ENCODE peak calls at places on chromosomes 5 and 9, in four cellular contexts. H, N, M and V are unnamed samples.

GRCh38 chr5:167573274-167574127 is 717.9 kb upstream of the WWC1 start:
- DNase-seq in H (peak; percentile 18), N (peak; percentile 41), M (peak; percentile 84), V (peak; percentile 36)

GRCh38 chr5:67730917-67731474 is 484.6 kb upstream of the PIK3R1 start:
- DNase-seq in H (peak; percentile 5), N (no peak), M (no peak), V (no peak)

GRCh38 chr9:37938121-37938906 is 34.4 kb upstream of the SLC25A51 start:
- DNase-seq in H (no peak), N (peak; percentile 67), M (no peak), V (no peak)

GRCh38 chr5:99000878-99001277 is 72.1 kb upstream of the CHD1 start:
- DNase-seq in H (no peak), N (no peak), M (no peak), V (no peak)

GRCh38 chr5:1322955-1323802 is 21.7 kb downstream of the CLPTM1L start:
- DNase-seq in H (no peak), N (no peak), M (no peak), V (no peak)

GRCh38 chr9:133942206-133942975 is 49.7 kb downstream of the VAV2 start:
- DNase-seq in H (no peak), N (no peak), M (no peak), V (no peak)

GRCh38 chr9:133490201-133490681 is 11.3 kb upstream of the SLC2A6 start:
- DNase-seq in H (no peak), N (no peak), M (no peak), V (no peak)

GRCh38 chr5:139807647-139808030 is 12.0 kb downstream of the PSD2 start:
- DNase-seq in H (no peak), N (no peak), M (no peak), V (no peak)

GRCh38 chr9:33229359-33230120 is 10.4 kb upstream of the SPINK4 start:
- DNase-seq in H (no peak), N (peak; percentile 18), M (peak; percentile 40), V (no peak)

GRCh38 chr9:93684806-93685553 is 108.6 kb downstream of the PHF2 start:
- DNase-seq in H (no peak), N (no peak), M (no peak), V (no peak)

GRCh38 chr5:134141346-134142050 is 27.0 kb downstream of the TCF7 start:
- DNase-seq in H (peak; percentile 37), N (no peak), M (no peak), V (no peak)

GRCh38 chr5:76580983-76581382 is 42.2 kb downstream of the F2RL2 start:
- DNase-seq in H (no peak), N (no peak), M (no peak), V (no peak)

GRCh38 chr9:88676644-88677043 is 141.7 kb downstream of the NXNL2 start:
- DNase-seq in H (no peak), N (no peak), M (no peak), V (no peak)

GRCh38 chr9:33202552-33203300 is 35.6 kb upstream of the B4GALT1 start:
- DNase-seq in H (no peak), N (no peak), M (no peak), V (no peak)

GRCh38 chr9:13110766-13111400 is 168.6 kb downstream of the MPDZ start:
- DNase-seq in H (no peak), N (no peak), M (no peak), V (no peak)

GRCh38 chr9:113483676-113484257 is 20.2 kb downstream of the RGS3 start:
- DNase-seq in H (no peak), N (no peak), M (no peak), V (no peak)

GRCh38 chr5:145218019-145218418 is 617.1 kb downstream of the PRELID2 start:
- DNase-seq in H (no peak), N (no peak), M (no peak), V (no peak)

GRCh38 chr9:109110326-109111014 is 9.3 kb downstream of the TMEM245 start:
- DNase-seq in H (no peak), N (no peak), M (no peak), V (no peak)